ENCODE peak calls at places on chromosomes 3 and 15, in five cellular contexts. One of them, this sample, is unnamed.

GRCh38 chr3:123559040-123559861 is 25.6 kb downstream of the HACD2 start:
- DNase-seq in GM12878: no peak
- DNase-seq in HepG2: peak; percentile 39
- DNase-seq in HCT116: peak; percentile 40
- DNase-seq in K562: peak; percentile 41
- DNase-seq in this sample: peak; percentile 54

GRCh38 chr15:60678632-60679031 is 199.7 kb upstream of the ICE2 start:
- DNase-seq in GM12878: peak; percentile 38
- DNase-seq in HepG2: no peak
- DNase-seq in K562: no peak
- DNase-seq in HCT116: no peak
- DNase-seq in this sample: no peak

GRCh38 chr15:57784081-57784488 is 77.6 kb downstream of the POLR2M start:
- DNase-seq in HCT116: no peak
- DNase-seq in K562: no peak
- DNase-seq in HepG2: no peak
- DNase-seq in GM12878: no peak
- DNase-seq in this sample: no peak

GRCh38 chr3:13891492-13892073 is 11.7 kb upstream of the WNT7A start:
- DNase-seq in K562: peak; percentile 60
- DNase-seq in GM12878: no peak
- DNase-seq in HCT116: no peak
- DNase-seq in HepG2: no peak
- DNase-seq in this sample: no peak

GRCh38 chr15:27797765-27798164 is 301.4 kb downstream of the OCA2 start:
- DNase-seq in HCT116: no peak
- DNase-seq in GM12878: no peak
- DNase-seq in HepG2: no peak
- DNase-seq in K562: no peak
- DNase-seq in this sample: no peak

GRCh38 chr3:14118400-14119165 is 6.1 kb downstream of the CHCHD4 start:
- DNase-seq in HepG2: peak; percentile 93
- DNase-seq in GM12878: no peak
- DNase-seq in K562: peak; percentile 3
- DNase-seq in HCT116: no peak
- DNase-seq in this sample: no peak

GRCh38 chr3:86951343-86951742 is 39.6 kb downstream of the VGLL3 start:
- DNase-seq in HCT116: no peak
- DNase-seq in K562: no peak
- DNase-seq in HepG2: no peak
- DNase-seq in GM12878: no peak
- DNase-seq in this sample: no peak

GRCh38 chr3:72320911-72321385 is 527.3 kb downstream of the SHQ1 start:
- DNase-seq in HCT116: no peak
- DNase-seq in GM12878: no peak
- DNase-seq in K562: no peak
- DNase-seq in HepG2: no peak
- DNase-seq in this sample: no peak

GRCh38 chr15:78179286-78179840 is 30.2 kb downstream of the IDH3A start:
- DNase-seq in HepG2: no peak
- DNase-seq in GM12878: no peak
- DNase-seq in HCT116: no peak
- DNase-seq in K562: no peak
- DNase-seq in this sample: no peak

GRCh38 chr3:46882377-46883015 is 5.0 kb downstream of the PTH1R start:
- DNase-seq in GM12878: no peak
- DNase-seq in HepG2: no peak
- DNase-seq in HCT116: no peak
- DNase-seq in K562: peak; percentile 47
- DNase-seq in this sample: peak; percentile 82

GRCh38 chr15:41577863-41578735 is 19.1 kb downstream of the TYRO3 start:
- DNase-seq in GM12878: no peak
- DNase-seq in K562: no peak
- DNase-seq in HCT116: no peak
- DNase-seq in HepG2: no peak
- DNase-seq in this sample: no peak
- TF ChIP-seq ZBTB33 in GM12878: no peak
- TF ChIP-seq ZBTB33 in K562: no peak
- TF ChIP-seq ZBTB33 in HCT116: no peak
- TF ChIP-seq ZBTB33 in HepG2: no peak
- TF ChIP-seq ZBTB33 in this sample: no peak

GRCh38 chr15:70770863-70771262 is 7.5 kb upstream of the UACA start:
- DNase-seq in HCT116: no peak
- DNase-seq in GM12878: no peak
- DNase-seq in HepG2: no peak
- DNase-seq in K562: no peak
- DNase-seq in this sample: no peak

GRCh38 chr15:70765504-70766281 is 2.3 kb upstream of the UACA start:
- DNase-seq in K562: no peak
- DNase-seq in GM12878: no peak
- DNase-seq in HCT116: no peak
- DNase-seq in HepG2: no peak
- DNase-seq in this sample: no peak

GRCh38 chr15:70766597-70766996 is 3.2 kb upstream of the UACA start:
- DNase-seq in HepG2: no peak
- DNase-seq in GM12878: no peak
- DNase-seq in K562: no peak
- DNase-seq in HCT116: no peak
- DNase-seq in this sample: no peak

GRCh38 chr15:70767668-70768067 is 4.3 kb upstream of the UACA start:
- DNase-seq in HepG2: no peak
- DNase-seq in GM12878: no peak
- DNase-seq in K562: no peak
- DNase-seq in HCT116: no peak
- DNase-seq in this sample: no peak

DNA sequence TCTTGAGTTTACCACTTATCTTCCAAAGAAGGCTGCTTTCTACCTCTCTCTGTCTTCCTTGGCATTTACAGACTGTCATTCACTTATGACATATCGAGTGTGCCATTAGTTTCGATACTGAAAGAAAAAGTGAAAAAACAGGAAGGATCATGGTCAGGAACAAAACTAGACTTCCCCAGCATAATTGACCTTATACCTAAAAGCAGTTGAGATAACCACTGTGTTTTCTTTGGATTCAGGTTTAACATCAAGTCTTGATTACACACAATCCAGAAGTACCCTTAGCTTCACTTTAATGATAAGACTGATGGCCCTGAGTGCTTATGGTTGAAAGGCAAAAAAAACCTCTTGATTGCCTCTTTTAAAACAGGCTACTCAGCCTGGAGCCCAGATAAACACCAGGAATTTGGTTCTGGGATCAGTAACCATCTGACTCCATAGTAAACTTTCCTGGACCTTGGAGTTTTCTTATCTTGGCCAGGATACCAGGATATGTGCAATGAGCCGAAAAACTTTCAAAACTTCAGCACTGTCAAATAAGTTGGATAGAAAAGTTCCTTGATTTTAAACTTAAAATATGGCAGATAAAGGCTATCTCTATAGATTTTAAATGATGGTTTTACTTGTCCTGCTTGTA is 5.0 kb upstream of the UACA start:
- DNase-seq in K562: no peak
- DNase-seq in HepG2: no peak
- DNase-seq in GM12878: peak; percentile 30
- DNase-seq in HCT116: no peak
- DNase-seq in this sample: no peak
- H2AFZ ChIP-seq in K562: no peak overlapping the region
- H2AFZ ChIP-seq in HepG2: no peak overlapping the region
- H2AFZ ChIP-seq in GM12878: peak overlapping the region; percentile 83
- H2AFZ ChIP-seq in HCT116: peak overlapping the region; percentile 33
- H2AFZ ChIP-seq in this sample: peak overlapping the region; percentile 12

GRCh38 chr15:40938530-40938870 is 9.4 kb downstream of the DLL4 start:
- DNase-seq in HCT116: no peak
- DNase-seq in K562: no peak
- DNase-seq in GM12878: no peak
- DNase-seq in HepG2: no peak
- DNase-seq in this sample: no peak

GRCh38 chr15:40937762-40938529 is 8.8 kb downstream of the DLL4 start:
- DNase-seq in K562: no peak
- DNase-seq in GM12878: no peak
- DNase-seq in HepG2: no peak
- DNase-seq in HCT116: peak; percentile 64
- DNase-seq in this sample: peak; percentile 75

GRCh38 chr15:40941528-40942336 is 11.5 kb upstream of the CHAC1 start:
- DNase-seq in GM12878: no peak
- DNase-seq in K562: peak; percentile 93
- DNase-seq in HepG2: peak; percentile 59
- DNase-seq in HCT116: no peak
- DNase-seq in this sample: peak; percentile 97

GRCh38 chr15:40941078-40941527 is 12.0 kb downstream of the DLL4 start:
- DNase-seq in GM12878: no peak
- DNase-seq in K562: no peak
- DNase-seq in HepG2: no peak
- DNase-seq in HCT116: no peak
- DNase-seq in this sample: no peak

GRCh38 chr15:40939909-40940801 is 11.0 kb downstream of the DLL4 start:
- DNase-seq in HCT116: no peak
- DNase-seq in HepG2: no peak
- DNase-seq in K562: no peak
- DNase-seq in GM12878: peak; percentile 52
- DNase-seq in this sample: no peak
- TF ChIP-seq POLR2AphosphoS5 in HCT116: no peak
- TF ChIP-seq POLR2AphosphoS5 in HepG2: no peak
- TF ChIP-seq POLR2AphosphoS5 in K562: no peak
- TF ChIP-seq POLR2AphosphoS5 in GM12878: no peak
- TF ChIP-seq POLR2AphosphoS5 in this sample: no peak

GRCh38 chr3:22893631-22894377 is 309.3 kb upstream of the UBE2E2 start:
- DNase-seq in K562: no peak
- DNase-seq in HepG2: no peak
- DNase-seq in GM12878: no peak
- DNase-seq in HCT116: no peak
- DNase-seq in this sample: no peak
- TF ChIP-seq ZBTB33 in K562: no peak
- TF ChIP-seq ZBTB33 in HepG2: no peak
- TF ChIP-seq ZBTB33 in GM12878: no peak
- TF ChIP-seq ZBTB33 in HCT116: no peak
- TF ChIP-seq ZBTB33 in this sample: no peak

GRCh38 chr15:29216955-29217354 is 52.7 kb downstream of the NSMCE3 start:
- DNase-seq in HepG2: no peak
- DNase-seq in HCT116: no peak
- DNase-seq in GM12878: no peak
- DNase-seq in K562: no peak
- DNase-seq in this sample: no peak
- H2AFZ ChIP-seq in HepG2: no peak overlapping the region
- H2AFZ ChIP-seq in HCT116: no peak overlapping the region
- H2AFZ ChIP-seq in GM12878: no peak overlapping the region
- H2AFZ ChIP-seq in K562: no peak overlapping the region
- H2AFZ ChIP-seq in this sample: no peak overlapping the region

GRCh38 chr3:172543884-172544283 is 20.7 kb upstream of the TNFSF10 start:
- DNase-seq in HCT116: no peak
- DNase-seq in HepG2: no peak
- DNase-seq in GM12878: no peak
- DNase-seq in K562: no peak
- DNase-seq in this sample: no peak

GRCh38 chr3:172539273-172539672 is 16.0 kb upstream of the TNFSF10 start:
- DNase-seq in HCT116: no peak
- DNase-seq in GM12878: no peak
- DNase-seq in HepG2: no peak
- DNase-seq in K562: no peak
- DNase-seq in this sample: no peak

GRCh38 chr3:172543419-172543818 is 20.2 kb upstream of the TNFSF10 start:
- DNase-seq in HepG2: no peak
- DNase-seq in GM12878: no peak
- DNase-seq in HCT116: no peak
- DNase-seq in K562: no peak
- DNase-seq in this sample: no peak

GRCh38 chr3:172542999-172543398 is 19.8 kb upstream of the TNFSF10 start:
- DNase-seq in GM12878: no peak
- DNase-seq in K562: no peak
- DNase-seq in HepG2: no peak
- DNase-seq in HCT116: no peak
- DNase-seq in this sample: no peak

GRCh38 chr3:172542089-172542488 is 18.9 kb upstream of the TNFSF10 start:
- DNase-seq in GM12878: no peak
- DNase-seq in HCT116: no peak
- DNase-seq in HepG2: no peak
- DNase-seq in K562: no peak
- DNase-seq in this sample: no peak
- TF ChIP-seq POLR2AphosphoS5 in GM12878: no peak
- TF ChIP-seq POLR2AphosphoS5 in HCT116: no peak
- TF ChIP-seq POLR2AphosphoS5 in HepG2: no peak
- TF ChIP-seq POLR2AphosphoS5 in K562: no peak
- TF ChIP-seq POLR2AphosphoS5 in this sample: no peak

GRCh38 chr3:62892045-62892444 is 16.8 kb upstream of the CADPS start:
- DNase-seq in K562: no peak
- DNase-seq in HepG2: no peak
- DNase-seq in GM12878: no peak
- DNase-seq in HCT116: no peak
- DNase-seq in this sample: no peak

GRCh38 chr3:62884041-62884870 is 9.0 kb upstream of the CADPS start:
- DNase-seq in HCT116: no peak
- DNase-seq in K562: no peak
- DNase-seq in HepG2: no peak
- DNase-seq in GM12878: no peak
- DNase-seq in this sample: no peak

GRCh38 chr3:62888778-62889177 is 13.6 kb upstream of the CADPS start:
- DNase-seq in GM12878: no peak
- DNase-seq in HepG2: no peak
- DNase-seq in HCT116: no peak
- DNase-seq in K562: no peak
- DNase-seq in this sample: no peak

GRCh38 chr3:62892951-62893350 is 17.7 kb upstream of the CADPS start:
- DNase-seq in HCT116: no peak
- DNase-seq in K562: no peak
- DNase-seq in GM12878: no peak
- DNase-seq in HepG2: no peak
- DNase-seq in this sample: no peak

GRCh38 chr3:62888180-62888579 is 13.0 kb upstream of the CADPS start:
- DNase-seq in GM12878: no peak
- DNase-seq in HCT116: no peak
- DNase-seq in HepG2: no peak
- DNase-seq in K562: no peak
- DNase-seq in this sample: no peak
- TF ChIP-seq ZBTB33 in GM12878: no peak
- TF ChIP-seq ZBTB33 in HCT116: no peak
- TF ChIP-seq ZBTB33 in HepG2: no peak
- TF ChIP-seq ZBTB33 in K562: no peak
- TF ChIP-seq ZBTB33 in this sample: no peak